ENCODE peak calls at places on chromosomes 12 and 14, in six cellular contexts. D is lung, I is ascending aorta, P is lower lobe of right lung, T is ovary, U is fibroblast of lung. R is an unnamed sample. For H3K4me1, the result is how much of the 10 kb centered on the place peaks cover.

GRCh38 chr12:92041742-92042141 is 103.9 kb downstream of the BTG1 start:
- DNase-seq in D (no peak), I (no peak), P (no peak), T (no peak), U (no peak), R (no peak)

GRCh38 chr12:18752280-18752920 is 14.5 kb downstream of the CAPZA3 start:
- DNase-seq in D (no peak), I (no peak), P (no peak), T (no peak), U (peak), R (no peak)

GRCh38 chr12:3728686-3729085 is 24.2 kb downstream of the CRACR2A start:
- DNase-seq in D (peak), I (peak), P (peak), T (no peak), U (no peak), R (no peak)

GRCh38 chr14:79735121-79735520 is 476.2 kb downstream of the DIO2 start:
- DNase-seq in D (no peak), I (no peak), P (no peak), T (no peak), U (no peak), R (no peak)

GRCh38 chr12:98821232-98821631 is 176.1 kb downstream of the APAF1 start:
- DNase-seq in D (no peak), I (no peak), P (no peak), T (no peak), U (no peak), R (no peak)

GRCh38 chr14:69226736-69227135 is 33.2 kb upstream of the GALNT16 start:
- DNase-seq in D (no peak), I (no peak), P (no peak), T (no peak), U (no peak), R (no peak)

GRCh38 chr12:50112456-50113218 is 601 bp downstream of the COX14 start:
- DNase-seq in D (peak), I (peak), P (no peak), T (no peak), U (no peak), R (no peak)

GRCh38 chr14:56661478-56661877 is 81.9 kb downstream of the TMEM260 start:
- DNase-seq in D (no peak), I (no peak), P (no peak), T (no peak), U (no peak), R (no peak)

GRCh38 chr14:32478027-32478426 is 148.9 kb downstream of the AKAP6 start:
- DNase-seq in D (no peak), I (no peak), P (no peak), T (no peak), U (no peak), R (no peak)

GRCh38 chr12:109840349-109841073 is 7.3 kb upstream of the TRPV4 start:
- DNase-seq in D (no peak), I (no peak), P (peak), T (no peak), U (no peak), R (no peak)

GRCh38 chr12:95613021-95613420 is 61.7 kb upstream of the USP44 start:
- DNase-seq in D (no peak), I (no peak), P (no peak), T (no peak), U (no peak), R (no peak)

GRCh38 chr12:52814710-52815155 is 817 bp upstream of the KRT4 start:
- DNase-seq in D (no peak), I (no peak), P (no peak), T (no peak), U (no peak), R (no peak)

GRCh38 chr14:59159169-59159568 is 29.3 kb upstream of the DAAM1 start:
- DNase-seq in D (no peak), I (no peak), P (no peak), T (no peak), U (peak), R (no peak)

GRCh38 chr12:71755146-71755892 is 656 bp downstream of the RAB21 start:
- DNase-seq in D (peak), I (peak), P (peak), T (peak), U (peak), R (peak)

GRCh38 chr12:99954724-99955123 is 30.0 kb downstream of the ANKS1B start:
- DNase-seq in D (no peak), I (no peak), P (no peak), T (no peak), U (no peak), R (no peak)

GRCh38 chr12:104177663-104178501 is 37.7 kb upstream of the TXNRD1 start:
- DNase-seq in D (peak), I (peak), P (peak), T (peak), U (peak), R (peak)

GRCh38 chr14:61643546-61643945 is 51.8 kb upstream of the HIF1A start:
- DNase-seq in D (no peak), I (no peak), P (no peak), T (no peak), U (no peak), R (no peak)

GRCh38 chr12:111034911-111035577 is 114.7 kb upstream of the MYL2 start:
- DNase-seq in D (no peak), I (no peak), P (no peak), T (no peak), U (no peak), R (no peak)

GRCh38 chr14:65453807-65454480 is 41.4 kb downstream of the FUT8 start:
- DNase-seq in D (no peak), I (no peak), P (no peak), T (no peak), U (no peak), R (no peak)

GRCh38 chr14:65461730-65462129 is 49.2 kb downstream of the FUT8 start:
- DNase-seq in D (no peak), I (no peak), P (no peak), T (no peak), U (peak), R (no peak)

GRCh38 chr14:65456247-65456646 is 43.7 kb downstream of the FUT8 start:
- DNase-seq in D (no peak), I (no peak), P (no peak), T (no peak), U (no peak), R (no peak)
- H3K27ac ChIP-seq in D (no peak), I (no peak), P (no peak), T (no peak), U (no peak), R (no peak)

GRCh38 chr12:65857875-65858274 is 33.6 kb downstream of the HMGA2 start:
- DNase-seq in D (no peak), I (no peak), P (no peak), T (no peak), U (no peak), R (no peak)
- H3K4me1 ChIP-seq in D (under half), I (under half), P (under half), T (under half), U (under half), R (under half)

GRCh38 chr12:123533672-123534643 is at the start of gene RILPL1:
- DNase-seq in D (peak), I (peak), P (peak), T (peak), U (peak), R (peak)
- H3K4me3 ChIP-seq in D (peak), I (peak), P (peak), T (peak), U (peak), R (peak)

GRCh38 chr12:132222096-132222807 is 78.0 kb downstream of the NOC4L start:
- DNase-seq in D (no peak), I (no peak), P (peak), T (no peak), U (no peak), R (no peak)
- H3K27ac ChIP-seq in D (no peak), I (no peak), P (no peak), T (no peak), U (no peak), R (no peak)

GRCh38 chr12:65885312-65885711 is 61.0 kb downstream of the HMGA2 start:
- DNase-seq in D (no peak), I (no peak), P (no peak), T (no peak), U (peak), R (no peak)

GRCh38 chr12:65881348-65881961 is 57.2 kb downstream of the HMGA2 start:
- DNase-seq in D (no peak), I (peak), P (no peak), T (peak), U (peak), R (no peak)

GRCh38 chr12:65881965-65882413 is 57.7 kb downstream of the HMGA2 start:
- DNase-seq in D (peak), I (peak), P (peak), T (peak), U (peak), R (peak)

GRCh38 chr12:65879878-65880277 is 55.6 kb downstream of the HMGA2 start:
- DNase-seq in D (no peak), I (no peak), P (no peak), T (no peak), U (peak), R (no peak)

GRCh38 chr12:65882504-65882903 is 58.2 kb downstream of the HMGA2 start:
- DNase-seq in D (no peak), I (no peak), P (no peak), T (no peak), U (peak), R (no peak)
- H3K4me1 ChIP-seq in D (under half), I (under half), P (under half), T (under half), U (under half), R (under half)

DNA sequence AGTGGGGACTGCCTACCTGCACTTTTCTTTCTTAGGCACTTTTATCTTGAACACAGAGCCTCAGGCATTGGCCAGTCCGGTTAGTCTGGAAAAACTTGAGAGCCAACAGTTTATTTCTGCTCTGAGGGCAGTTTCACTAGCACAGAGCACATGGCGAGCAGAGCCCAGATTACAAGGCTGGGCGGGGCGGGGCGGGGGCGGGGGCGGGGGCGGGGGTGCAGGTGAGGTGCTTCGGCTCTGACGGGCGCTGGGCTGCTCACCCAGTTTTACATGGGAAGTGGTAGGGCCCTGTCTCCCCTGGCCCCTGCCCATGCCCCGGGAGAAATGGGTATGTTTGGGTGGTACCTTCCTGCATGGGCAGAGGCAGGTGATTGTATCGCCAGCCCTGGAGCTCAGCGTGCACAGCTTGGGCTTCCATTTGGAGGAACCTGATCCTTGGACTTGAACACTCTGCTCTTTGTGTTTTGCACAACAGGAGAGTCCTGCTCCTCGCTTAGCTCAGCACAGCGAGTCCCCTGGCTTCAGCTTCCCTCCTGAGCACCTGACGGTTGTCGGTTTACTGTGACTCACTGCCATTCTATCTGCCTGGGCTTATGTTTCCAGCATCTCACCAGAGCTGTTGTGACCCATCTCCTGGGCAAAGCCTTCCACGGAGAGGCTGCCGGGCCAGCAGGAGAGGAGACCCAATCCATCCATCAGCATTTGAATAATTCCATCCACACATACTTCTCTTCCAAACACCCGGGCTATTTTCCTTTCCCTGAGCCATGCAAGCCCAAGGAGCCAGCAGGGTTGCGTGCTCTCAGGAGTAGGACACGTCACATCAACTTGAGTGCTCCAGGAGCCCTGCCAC is 108.5 kb downstream of the ARF6 start:
- DNase-seq in D (peak), I (peak), P (peak), T (no peak), U (no peak), R (no peak)
- H3K4me3 ChIP-seq in D (no peak), I (peak), P (peak), T (no peak), U (no peak), R (peak)

R was measured in thoracic aorta.